ENCODE peak calls at places on chromosomes 2 and 18, in eight cellular contexts. B is A549, O is tibial nerve, R is OCI-LY7, V is ascending aorta, I is GM23338, E is gastrocnemius medialis, N is right lobe of liver. T is an unnamed sample.
A peak's percentile ranks its signal among the peaks of the same experiment; 100 is the strongest.

GRCh38 chr2:70994055-70994444 is 623 bp downstream of the TEX261 start:
- DNase-seq in B (no peak), O (no peak), R (peak; percentile 33), V (no peak), I (peak; percentile 17), E (no peak), N (no peak), T (no peak)

GRCh38 chr2:145022671-145023330 is 502.9 kb upstream of the ZEB2 start:
- DNase-seq in B (peak; percentile 32), O (no peak), R (no peak), V (no peak), I (no peak), E (no peak), N (no peak), T (no peak)

GRCh38 chr18:78625895-78626294 is 353.7 kb upstream of the SALL3 start:
- DNase-seq in B (no peak), O (no peak), R (peak; percentile 73), V (no peak), I (no peak), E (no peak), N (no peak), T (no peak)

GRCh38 chr2:17328161-17328560 is 190.1 kb downstream of the RAD51AP2 start:
- DNase-seq in B (no peak), O (no peak), R (no peak), V (no peak), I (no peak), E (no peak), N (no peak), T (no peak)

GRCh38 chr2:108074150-108074549 is 87.8 kb downstream of the SLC5A7 start:
- DNase-seq in B (no peak), O (no peak), R (no peak), V (no peak), I (no peak), E (no peak), N (no peak), T (no peak)

GRCh38 chr18:23136326-23137092 is 1.2 kb downstream of the CABLES1 start:
- DNase-seq in B (no peak), O (peak; percentile 42), R (no peak), V (no peak), I (peak; percentile 56), E (no peak), N (peak; percentile 58), T (peak; percentile 51)

GRCh38 chr2:41495050-41495449 is 552.8 kb upstream of the PKDCC start:
- DNase-seq in B (no peak), O (no peak), R (peak; percentile 25), V (no peak), I (peak; percentile 13), E (no peak), N (no peak), T (no peak)

GRCh38 chr2:101328474-101329007 is 20.0 kb upstream of the RNF149 start:
- DNase-seq in B (no peak), O (no peak), R (peak; percentile 33), V (no peak), I (no peak), E (no peak), N (no peak), T (no peak)

GRCh38 chr2:40403233-40403841 is 48.6 kb downstream of the SLC8A1 start:
- DNase-seq in B (no peak), O (no peak), R (no peak), V (no peak), I (no peak), E (no peak), N (no peak), T (no peak)

GRCh38 chr2:189506514-189506976 is 65.3 kb downstream of the WDR75 start:
- DNase-seq in B (no peak), O (no peak), R (no peak), V (no peak), I (no peak), E (no peak), N (no peak), T (no peak)

GRCh38 chr2:161857936-161858335 is 216.1 kb downstream of the DPP4 start:
- DNase-seq in B (no peak), O (no peak), R (no peak), V (no peak), I (no peak), E (no peak), N (no peak), T (no peak)

GRCh38 chr2:43071629-43072550 is 154.5 kb downstream of the ZFP36L2 start:
- DNase-seq in B (no peak), O (no peak), R (no peak), V (no peak), I (no peak), E (no peak), N (no peak), T (peak; percentile 63)

GRCh38 chr2:64262068-64262467 is 117.8 kb upstream of the PELI1 start:
- DNase-seq in B (no peak), O (no peak), R (no peak), V (no peak), I (no peak), E (no peak), N (peak; percentile 68), T (peak; percentile 46)

GRCh38 chr2:56034258-56034657 is 110.7 kb upstream of the EFEMP1 start:
- DNase-seq in B (no peak), O (no peak), R (no peak), V (no peak), I (no peak), E (no peak), N (no peak), T (no peak)

GRCh38 chr2:232997749-232998665 is 15.0 kb downstream of the NGEF start:
- DNase-seq in B (no peak), O (no peak), R (no peak), V (no peak), I (no peak), E (no peak), N (no peak), T (no peak)

GRCh38 chr2:26922638-26923466 is 47.6 kb upstream of the MAPRE3 start:
- DNase-seq in B (peak; percentile 93), O (no peak), R (peak; percentile 61), V (no peak), I (peak; percentile 89), E (peak; percentile 17), N (peak; percentile 31), T (peak; percentile 55)

GRCh38 chr2:152646775-152647174 is 70.5 kb downstream of the PRPF40A start:
- DNase-seq in B (peak; percentile 4), O (no peak), R (no peak), V (no peak), I (peak; percentile 40), E (no peak), N (no peak), T (no peak)

GRCh38 chr2:72116081-72116533 is 31.6 kb downstream of the CYP26B1 start:
- DNase-seq in B (peak; percentile 72), O (no peak), R (no peak), V (no peak), I (peak; percentile 73), E (no peak), N (no peak), T (no peak)

GRCh38 chr2:212953170-212953920 is 198.1 kb downstream of the IKZF2 start:
- DNase-seq in B (no peak), O (no peak), R (no peak), V (no peak), I (no peak), E (no peak), N (no peak), T (no peak)

GRCh38 chr2:205892141-205893064 is 193.6 kb downstream of the INO80D start:
- DNase-seq in B (no peak), O (peak; percentile 30), R (no peak), V (no peak), I (peak; percentile 43), E (no peak), N (no peak), T (no peak)

GRCh38 chr2:86020984-86021383 is 84.7 kb downstream of the POLR1A start:
- DNase-seq in B (no peak), O (peak; percentile 42), R (no peak), V (no peak), I (no peak), E (peak; percentile 85), N (no peak), T (peak; percentile 21)

GRCh38 chr2:135657806-135658582 is 83.7 kb upstream of the UBXN4 start:
- DNase-seq in B (no peak), O (no peak), R (no peak), V (no peak), I (no peak), E (no peak), N (no peak), T (no peak)

GRCh38 chr2:10733584-10733958 is 12.1 kb downstream of the ATP6V1C2 start:
- DNase-seq in B (no peak), O (no peak), R (no peak), V (no peak), I (no peak), E (no peak), N (no peak), T (no peak)

DNA sequence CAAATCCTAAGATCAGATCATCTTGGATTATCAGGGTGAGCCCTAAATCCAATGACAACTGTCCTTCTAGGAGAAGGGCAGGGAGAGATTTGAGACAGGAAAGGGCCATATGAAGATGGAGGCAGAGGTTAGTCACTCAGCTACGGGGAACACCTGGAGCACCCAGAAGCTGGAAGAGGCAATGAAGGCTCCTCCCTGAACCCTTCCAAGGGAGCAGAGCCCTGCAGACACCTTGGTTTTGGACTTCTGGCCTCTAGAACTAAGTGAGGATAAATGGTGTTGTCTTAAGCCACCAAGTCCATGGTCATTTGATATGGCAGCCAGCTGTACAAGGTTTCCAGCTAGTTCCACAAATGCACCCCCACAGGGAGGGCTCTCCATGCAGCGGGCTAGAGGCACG is 6.9 kb upstream of the PTPN2 start:
- DNase-seq in B (no peak), O (no peak), R (no peak), V (no peak), I (no peak), E (no peak), N (no peak), T (no peak)
- H3K27ac ChIP-seq in B (no peak overlapping the region), O (no peak overlapping the region), R (no peak overlapping the region), V (no peak overlapping the region), I (no peak overlapping the region), E (no peak overlapping the region), N (no peak overlapping the region), T (no peak overlapping the region)

DNA sequence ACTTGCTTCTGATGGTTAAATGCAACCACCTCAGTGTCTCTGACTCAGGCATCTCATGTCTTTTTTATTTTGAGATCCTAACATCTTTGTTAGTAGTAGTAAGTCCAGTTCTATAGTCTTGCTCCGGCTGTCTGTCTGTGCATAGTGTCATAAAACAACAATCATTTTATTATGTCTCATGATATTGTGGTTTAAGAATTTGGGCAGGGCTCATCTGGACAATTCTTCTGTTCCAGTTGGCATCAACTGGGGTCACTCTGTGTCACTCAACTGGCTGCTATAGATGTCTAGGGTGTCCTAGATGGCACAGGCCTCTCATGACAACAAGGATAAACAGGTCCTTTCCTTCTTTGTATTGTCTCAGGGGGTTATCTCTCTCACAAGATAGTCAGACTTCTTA is 299.6 kb upstream of the ZNF521 start:
- DNase-seq in B (no peak), O (no peak), R (no peak), V (no peak), I (no peak), E (no peak), N (no peak), T (no peak)
- TF ChIP-seq CTCF in B (no peak), O (no peak), R (no peak), V (no peak), I (no peak), E (no peak), N (no peak), T (no peak)

GRCh38 chr2:98512699-98513098 is 68.0 kb downstream of the INPP4A start:
- DNase-seq in B (no peak), O (no peak), R (no peak), V (no peak), I (no peak), E (no peak), N (no peak), T (no peak)
- H3K4me1 ChIP-seq in B (peaks cover 18% of the 10 kb centered on the region), O (no peaks in the 10 kb centered on the region), R (no peaks in the 10 kb centered on the region), V (peaks cover 8% of the 10 kb centered on the region), I (no peaks in the 10 kb centered on the region), E (peaks cover 9% of the 10 kb centered on the region), N (no peaks in the 10 kb centered on the region), T (peaks cover 10% of the 10 kb centered on the region)

GRCh38 chr18:36333418-36333817 is 35.9 kb downstream of the FHOD3 start:
- DNase-seq in B (no peak), O (no peak), R (no peak), V (no peak), I (no peak), E (no peak), N (no peak), T (no peak)
- H3K27ac ChIP-seq in B (no peak overlapping the region), O (no peak overlapping the region), R (no peak overlapping the region), V (no peak overlapping the region), I (no peak overlapping the region), E (no peak overlapping the region), N (no peak overlapping the region), T (no peak overlapping the region)